ENCODE peak calls at places on chromosomes 6 and 20, in nine cellular contexts. One of them, this sample, is unnamed.

GRCh38 chr6:1946583-1946982 is 298.8 kb downstream of the GMDS start:
- DNase-seq in coronary artery: no peak
- DNase-seq in naive thymus-derived CD4-positive, alpha-beta T cell: no peak
- DNase-seq in thoracic aorta: no peak
- DNase-seq in CD8-positive, alpha-beta T cell: no peak
- DNase-seq in brain microvascular endothelial cell: no peak
- DNase-seq in pancreas: no peak
- DNase-seq in psoas muscle: no peak
- DNase-seq in left lung: no peak
- DNase-seq in this sample: no peak

GRCh38 chr6:157681041-157681650 is 141.9 kb upstream of the SNX9 start:
- DNase-seq in naive thymus-derived CD4-positive, alpha-beta T cell: no peak
- DNase-seq in psoas muscle: no peak
- DNase-seq in left lung: no peak
- DNase-seq in coronary artery: no peak
- DNase-seq in brain microvascular endothelial cell: no peak
- DNase-seq in CD8-positive, alpha-beta T cell: no peak
- DNase-seq in pancreas: no peak
- DNase-seq in thoracic aorta: no peak
- DNase-seq in this sample: no peak

GRCh38 chr6:3813150-3813780 is 35.9 kb upstream of the FAM50B start:
- DNase-seq in pancreas: no peak
- DNase-seq in brain microvascular endothelial cell: peak
- DNase-seq in left lung: no peak
- DNase-seq in naive thymus-derived CD4-positive, alpha-beta T cell: no peak
- DNase-seq in thoracic aorta: no peak
- DNase-seq in CD8-positive, alpha-beta T cell: no peak
- DNase-seq in psoas muscle: peak
- DNase-seq in coronary artery: no peak
- DNase-seq in this sample: no peak

GRCh38 chr20:13025181-13025580 is 16.4 kb downstream of the SPTLC3 start:
- DNase-seq in left lung: no peak
- DNase-seq in pancreas: no peak
- DNase-seq in coronary artery: no peak
- DNase-seq in CD8-positive, alpha-beta T cell: no peak
- DNase-seq in thoracic aorta: no peak
- DNase-seq in naive thymus-derived CD4-positive, alpha-beta T cell: no peak
- DNase-seq in brain microvascular endothelial cell: no peak
- DNase-seq in psoas muscle: no peak
- DNase-seq in this sample: no peak

GRCh38 chr6:142816024-142816423 is 129.0 kb downstream of the HIVEP2 start:
- DNase-seq in thoracic aorta: no peak
- DNase-seq in brain microvascular endothelial cell: no peak
- DNase-seq in CD8-positive, alpha-beta T cell: no peak
- DNase-seq in pancreas: no peak
- DNase-seq in psoas muscle: no peak
- DNase-seq in coronary artery: no peak
- DNase-seq in naive thymus-derived CD4-positive, alpha-beta T cell: no peak
- DNase-seq in left lung: no peak
- DNase-seq in this sample: no peak

GRCh38 chr20:57977588-57977987 is 250.9 kb downstream of the ANKRD60 start:
- DNase-seq in naive thymus-derived CD4-positive, alpha-beta T cell: no peak
- DNase-seq in CD8-positive, alpha-beta T cell: no peak
- DNase-seq in pancreas: no peak
- DNase-seq in coronary artery: no peak
- DNase-seq in left lung: no peak
- DNase-seq in psoas muscle: no peak
- DNase-seq in brain microvascular endothelial cell: no peak
- DNase-seq in thoracic aorta: no peak
- DNase-seq in this sample: no peak

GRCh38 chr6:57246307-57246706 is 24.2 kb upstream of the RAB23 start:
- DNase-seq in pancreas: no peak
- DNase-seq in CD8-positive, alpha-beta T cell: no peak
- DNase-seq in coronary artery: no peak
- DNase-seq in thoracic aorta: no peak
- DNase-seq in naive thymus-derived CD4-positive, alpha-beta T cell: no peak
- DNase-seq in brain microvascular endothelial cell: no peak
- DNase-seq in left lung: no peak
- DNase-seq in psoas muscle: no peak
- DNase-seq in this sample: no peak

GRCh38 chr6:38720295-38720694 is 5.2 kb downstream of the DNAH8 start:
- DNase-seq in psoas muscle: no peak
- DNase-seq in thoracic aorta: no peak
- DNase-seq in CD8-positive, alpha-beta T cell: no peak
- DNase-seq in naive thymus-derived CD4-positive, alpha-beta T cell: no peak
- DNase-seq in pancreas: no peak
- DNase-seq in left lung: no peak
- DNase-seq in coronary artery: no peak
- DNase-seq in brain microvascular endothelial cell: no peak
- DNase-seq in this sample: no peak

GRCh38 chr6:7920425-7920824 is 9.8 kb upstream of the TXNDC5 start:
- DNase-seq in brain microvascular endothelial cell: no peak
- DNase-seq in psoas muscle: no peak
- DNase-seq in thoracic aorta: no peak
- DNase-seq in CD8-positive, alpha-beta T cell: no peak
- DNase-seq in pancreas: no peak
- DNase-seq in left lung: no peak
- DNase-seq in coronary artery: no peak
- DNase-seq in naive thymus-derived CD4-positive, alpha-beta T cell: no peak
- DNase-seq in this sample: no peak

GRCh38 chr6:138662474-138662873 is 111.1 kb upstream of the CCDC28A start:
- DNase-seq in pancreas: no peak
- DNase-seq in left lung: no peak
- DNase-seq in thoracic aorta: no peak
- DNase-seq in psoas muscle: no peak
- DNase-seq in CD8-positive, alpha-beta T cell: no peak
- DNase-seq in brain microvascular endothelial cell: no peak
- DNase-seq in naive thymus-derived CD4-positive, alpha-beta T cell: no peak
- DNase-seq in coronary artery: no peak
- DNase-seq in this sample: no peak

GRCh38 chr20:3204124-3204794 is at the start of gene DDRGK1:
- DNase-seq in CD8-positive, alpha-beta T cell: peak
- DNase-seq in coronary artery: peak
- DNase-seq in brain microvascular endothelial cell: peak
- DNase-seq in left lung: peak
- DNase-seq in thoracic aorta: peak
- DNase-seq in psoas muscle: peak
- DNase-seq in pancreas: peak
- DNase-seq in naive thymus-derived CD4-positive, alpha-beta T cell: peak
- DNase-seq in this sample: peak

GRCh38 chr6:27592481-27593199 is 119.7 kb upstream of the ZNF184 start:
- DNase-seq in coronary artery: no peak
- DNase-seq in pancreas: no peak
- DNase-seq in thoracic aorta: no peak
- DNase-seq in left lung: no peak
- DNase-seq in brain microvascular endothelial cell: peak
- DNase-seq in CD8-positive, alpha-beta T cell: no peak
- DNase-seq in psoas muscle: no peak
- DNase-seq in naive thymus-derived CD4-positive, alpha-beta T cell: peak
- DNase-seq in this sample: no peak

GRCh38 chr20:39874049-39874893 is 814.8 kb downstream of the MAFB start:
- DNase-seq in left lung: no peak
- DNase-seq in naive thymus-derived CD4-positive, alpha-beta T cell: no peak
- DNase-seq in thoracic aorta: peak
- DNase-seq in CD8-positive, alpha-beta T cell: no peak
- DNase-seq in psoas muscle: peak
- DNase-seq in coronary artery: no peak
- DNase-seq in brain microvascular endothelial cell: peak
- DNase-seq in pancreas: peak
- DNase-seq in this sample: peak

GRCh38 chr6:81838031-81838430 is 85.5 kb upstream of the TENT5A start:
- DNase-seq in naive thymus-derived CD4-positive, alpha-beta T cell: no peak
- DNase-seq in thoracic aorta: no peak
- DNase-seq in coronary artery: no peak
- DNase-seq in CD8-positive, alpha-beta T cell: no peak
- DNase-seq in left lung: no peak
- DNase-seq in psoas muscle: no peak
- DNase-seq in pancreas: no peak
- DNase-seq in brain microvascular endothelial cell: peak
- DNase-seq in this sample: no peak

GRCh38 chr6:44216677-44217331 is at the start of gene MYMX:
- DNase-seq in left lung: no peak
- DNase-seq in psoas muscle: no peak
- DNase-seq in coronary artery: no peak
- DNase-seq in naive thymus-derived CD4-positive, alpha-beta T cell: no peak
- DNase-seq in pancreas: peak
- DNase-seq in thoracic aorta: no peak
- DNase-seq in CD8-positive, alpha-beta T cell: no peak
- DNase-seq in brain microvascular endothelial cell: no peak
- DNase-seq in this sample: no peak

DNA sequence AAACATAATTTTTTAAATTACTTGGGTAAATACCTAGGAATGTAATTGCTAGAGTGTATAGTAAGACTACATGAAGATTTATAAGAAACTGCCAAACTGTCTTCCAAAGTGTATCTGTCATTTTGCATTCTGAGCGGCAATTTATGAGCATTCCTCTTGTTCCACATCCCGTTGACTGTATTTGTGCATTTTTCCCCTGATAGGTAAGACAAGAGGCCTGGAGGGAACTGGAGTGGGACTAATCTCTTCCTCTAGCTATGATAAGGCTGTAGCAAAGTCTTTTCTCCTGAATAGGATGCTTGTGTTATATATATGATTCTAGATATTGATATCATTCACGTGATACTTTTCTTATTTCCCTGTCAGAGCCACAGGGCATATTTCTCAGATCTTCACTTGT is 1557.5 kb downstream of the GRIK2 start:
- DNase-seq in thoracic aorta: no peak
- DNase-seq in brain microvascular endothelial cell: no peak
- DNase-seq in psoas muscle: no peak
- DNase-seq in naive thymus-derived CD4-positive, alpha-beta T cell: no peak
- DNase-seq in pancreas: no peak
- DNase-seq in coronary artery: no peak
- DNase-seq in left lung: no peak
- DNase-seq in CD8-positive, alpha-beta T cell: no peak
- DNase-seq in this sample: no peak
- H3K27ac ChIP-seq in thoracic aorta: no peak
- H3K27ac ChIP-seq in brain microvascular endothelial cell: no peak
- H3K27ac ChIP-seq in psoas muscle: no peak
- H3K27ac ChIP-seq in naive thymus-derived CD4-positive, alpha-beta T cell: no peak
- H3K27ac ChIP-seq in pancreas: no peak
- H3K27ac ChIP-seq in coronary artery: no peak
- H3K27ac ChIP-seq in left lung: no peak
- H3K27ac ChIP-seq in CD8-positive, alpha-beta T cell: no peak
- H3K27ac ChIP-seq in this sample: no peak

GRCh38 chr20:64102647-64103354 is 4.6 kb downstream of the NPBWR2 start:
- DNase-seq in CD8-positive, alpha-beta T cell: no peak
- DNase-seq in pancreas: no peak
- DNase-seq in naive thymus-derived CD4-positive, alpha-beta T cell: peak
- DNase-seq in left lung: peak
- DNase-seq in psoas muscle: peak
- DNase-seq in coronary artery: no peak
- DNase-seq in brain microvascular endothelial cell: no peak
- DNase-seq in thoracic aorta: no peak
- DNase-seq in this sample: peak
- H3K4me3 ChIP-seq in CD8-positive, alpha-beta T cell: no peak
- H3K4me3 ChIP-seq in pancreas: peak
- H3K4me3 ChIP-seq in naive thymus-derived CD4-positive, alpha-beta T cell: no peak
- H3K4me3 ChIP-seq in left lung: no peak
- H3K4me3 ChIP-seq in psoas muscle: peak
- H3K4me3 ChIP-seq in coronary artery: peak
- H3K4me3 ChIP-seq in brain microvascular endothelial cell: no peak
- H3K4me3 ChIP-seq in thoracic aorta: no peak
- H3K4me3 ChIP-seq in this sample: peak

DNA sequence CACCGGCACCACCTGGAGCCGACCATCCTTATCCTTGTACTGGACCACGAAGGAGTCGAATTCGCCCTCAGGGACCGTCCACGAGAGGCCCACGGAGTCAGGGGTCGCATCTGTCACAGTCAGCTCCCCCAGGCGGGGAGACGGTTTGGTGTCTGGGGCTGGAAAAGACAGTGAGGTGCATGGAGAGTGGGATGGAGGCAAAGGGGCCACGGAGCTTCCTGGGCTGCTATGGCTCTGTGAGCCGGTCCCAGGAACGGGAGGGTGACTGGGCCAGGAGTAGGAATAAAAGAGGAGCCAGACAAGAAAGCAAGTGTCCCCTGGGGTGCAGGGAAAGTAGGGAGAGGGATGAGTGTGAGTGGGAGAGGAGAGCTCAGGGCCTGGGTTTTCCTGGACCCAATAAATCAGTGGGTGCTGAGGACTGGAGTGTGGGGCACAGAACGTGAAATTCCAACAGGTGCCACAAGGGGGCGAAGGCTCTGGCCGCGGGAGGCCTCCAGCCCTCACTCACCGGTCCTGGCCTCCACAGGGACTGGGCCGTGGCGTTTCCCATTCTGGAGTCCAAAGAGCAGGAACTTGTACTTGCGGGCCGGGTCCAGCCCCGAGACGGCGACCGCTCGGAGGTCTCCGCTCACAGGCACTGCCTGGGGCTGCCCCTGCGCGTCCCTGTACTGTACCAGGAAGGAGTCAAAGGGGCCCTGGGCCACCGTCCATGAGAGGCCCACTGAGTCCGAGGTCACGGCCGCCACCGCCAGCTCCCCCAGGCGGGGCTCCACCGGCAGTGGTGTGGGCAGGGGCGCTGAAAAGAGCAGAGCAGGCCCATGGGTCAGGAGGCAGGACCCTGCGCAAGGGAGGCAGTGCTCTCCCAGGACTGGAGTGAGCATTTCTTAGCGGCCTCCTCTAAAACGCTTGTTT is 9.9 kb downstream of the CYP21A2 start:
- DNase-seq in brain microvascular endothelial cell: peak
- DNase-seq in psoas muscle: peak
- DNase-seq in naive thymus-derived CD4-positive, alpha-beta T cell: peak
- DNase-seq in CD8-positive, alpha-beta T cell: peak
- DNase-seq in thoracic aorta: no peak
- DNase-seq in left lung: peak
- DNase-seq in pancreas: peak
- DNase-seq in coronary artery: no peak
- DNase-seq in this sample: peak
- H3K27ac ChIP-seq in brain microvascular endothelial cell: no peak
- H3K27ac ChIP-seq in psoas muscle: peak
- H3K27ac ChIP-seq in naive thymus-derived CD4-positive, alpha-beta T cell: no peak
- H3K27ac ChIP-seq in CD8-positive, alpha-beta T cell: no peak
- H3K27ac ChIP-seq in thoracic aorta: no peak
- H3K27ac ChIP-seq in left lung: peak
- H3K27ac ChIP-seq in pancreas: no peak
- H3K27ac ChIP-seq in coronary artery: peak
- H3K27ac ChIP-seq in this sample: peak

DNA sequence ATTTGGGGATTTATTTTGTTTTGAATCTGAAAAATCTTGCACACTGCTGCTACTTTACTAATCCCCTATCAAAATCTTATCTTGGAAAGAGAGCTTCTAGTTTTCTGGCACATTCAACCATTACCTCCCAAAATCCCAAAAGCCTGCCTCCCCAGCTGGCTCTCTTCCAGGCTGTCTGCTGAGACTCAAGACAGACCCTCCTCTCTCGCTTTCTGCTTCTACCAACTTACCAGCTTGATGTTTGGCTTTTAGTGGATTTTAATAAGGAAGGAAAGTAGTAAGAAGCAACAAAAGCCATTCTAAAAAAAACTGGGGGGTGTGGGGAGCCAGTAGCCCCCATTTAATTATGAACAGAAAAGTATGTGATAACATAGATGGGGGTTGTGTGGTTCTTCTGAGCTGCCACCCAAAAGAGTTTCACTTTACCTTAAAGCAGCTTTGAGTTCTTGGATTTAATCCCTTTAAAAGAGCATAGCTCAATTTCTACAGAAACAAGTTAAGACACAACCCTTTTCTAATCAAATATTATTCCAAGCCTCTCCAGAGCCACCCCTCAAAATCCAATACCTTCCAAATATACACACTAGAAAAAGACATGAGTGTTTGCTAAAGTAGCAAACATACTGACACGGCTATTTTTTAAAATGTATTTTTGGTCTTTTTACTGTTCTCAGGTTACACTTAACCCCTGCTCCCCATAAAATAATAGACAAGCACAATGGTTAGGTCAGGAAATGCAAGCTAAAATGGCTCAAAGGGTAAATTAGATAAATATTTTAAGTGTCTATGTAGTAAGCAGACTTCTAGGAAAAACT is 71.7 kb downstream of the ATP9A start:
- DNase-seq in thoracic aorta: no peak
- DNase-seq in brain microvascular endothelial cell: no peak
- DNase-seq in coronary artery: no peak
- DNase-seq in left lung: no peak
- DNase-seq in naive thymus-derived CD4-positive, alpha-beta T cell: no peak
- DNase-seq in psoas muscle: no peak
- DNase-seq in pancreas: no peak
- DNase-seq in CD8-positive, alpha-beta T cell: no peak
- DNase-seq in this sample: no peak
- H3K4me3 ChIP-seq in thoracic aorta: peak
- H3K4me3 ChIP-seq in brain microvascular endothelial cell: peak
- H3K4me3 ChIP-seq in coronary artery: no peak
- H3K4me3 ChIP-seq in left lung: no peak
- H3K4me3 ChIP-seq in naive thymus-derived CD4-positive, alpha-beta T cell: no peak
- H3K4me3 ChIP-seq in psoas muscle: no peak
- H3K4me3 ChIP-seq in pancreas: no peak
- H3K4me3 ChIP-seq in CD8-positive, alpha-beta T cell: no peak
- H3K4me3 ChIP-seq in this sample: peak